ENCODE peak calls at places on chromosomes 7 and 10, in eight cellular contexts. Z is hepatocyte; Y is right atrium auricular region; L is tibial artery; I is stomach; P is A549; C is CD8-positive, alpha-beta memory T cell; Q is SK-N-SH. N is an unnamed sample. For H3K4me1, the result is how much of the 10 kb centered on the place peaks cover.

GRCh38 chr10:100186813-100187212 is 984 bp upstream of the ERLIN1 start:
- DNase-seq in Z (no peak), Y (no peak), L (no peak), I (no peak), P (no peak), C (no peak), Q (peak), N (peak)

GRCh38 chr7:74099031-74099430 is 15.4 kb downstream of the LIMK1 start:
- DNase-seq in Z (no peak), Y (no peak), L (no peak), I (no peak), P (no peak), C (no peak), Q (no peak), N (no peak)

GRCh38 chr7:15821484-15822122 is 135.1 kb upstream of the MEOX2 start:
- DNase-seq in Z (no peak), Y (no peak), L (no peak), I (no peak), P (no peak), C (no peak), Q (no peak), N (no peak)

GRCh38 chr10:61836888-61837747 is 64.4 kb upstream of the ARID5B start:
- DNase-seq in Z (peak), Y (no peak), L (no peak), I (no peak), P (peak), C (no peak), Q (no peak), N (no peak)

GRCh38 chr7:55065511-55066229 is 46.9 kb downstream of the EGFR start:
- DNase-seq in Z (peak), Y (no peak), L (no peak), I (no peak), P (peak), C (no peak), Q (no peak), N (no peak)

GRCh38 chr7:927031-927671 is 27.3 kb downstream of the ADAP1 start:
- DNase-seq in Z (no peak), Y (no peak), L (peak), I (peak), P (no peak), C (peak), Q (no peak), N (peak)

GRCh38 chr10:88800152-88801125 is 2.1 kb upstream of the LIPM start:
- DNase-seq in Z (no peak), Y (no peak), L (no peak), I (no peak), P (no peak), C (no peak), Q (no peak), N (no peak)

GRCh38 chr10:121216295-121216694 is 365.1 kb downstream of the WDR11 start:
- DNase-seq in Z (no peak), Y (no peak), L (no peak), I (no peak), P (no peak), C (no peak), Q (no peak), N (no peak)

GRCh38 chr7:155761162-155761561 is 51.1 kb downstream of the SHH start:
- DNase-seq in Z (no peak), Y (no peak), L (no peak), I (no peak), P (no peak), C (no peak), Q (no peak), N (no peak)

GRCh38 chr10:33453081-33453850 is 118.8 kb upstream of the NRP1 start:
- DNase-seq in Z (no peak), Y (no peak), L (no peak), I (no peak), P (no peak), C (no peak), Q (no peak), N (no peak)

GRCh38 chr7:2843191-2843685 is 870 bp downstream of the GNA12 start:
- DNase-seq in Z (no peak), Y (no peak), L (no peak), I (no peak), P (no peak), C (no peak), Q (no peak), N (no peak)

GRCh38 chr7:2955177-2955768 is 88.4 kb downstream of the CARD11 start:
- DNase-seq in Z (no peak), Y (no peak), L (no peak), I (no peak), P (no peak), C (no peak), Q (no peak), N (peak)

GRCh38 chr7:515628-516027 is 4.0 kb downstream of the PDGFA start:
- DNase-seq in Z (no peak), Y (no peak), L (no peak), I (no peak), P (no peak), C (no peak), Q (no peak), N (no peak)

GRCh38 chr10:58177362-58177947 is 90.2 kb downstream of the IPMK start:
- DNase-seq in Z (peak), Y (no peak), L (no peak), I (no peak), P (peak), C (no peak), Q (peak), N (no peak)

GRCh38 chr10:62424026-62424425 is 49.9 kb downstream of the ZNF365 start:
- DNase-seq in Z (no peak), Y (no peak), L (no peak), I (no peak), P (no peak), C (no peak), Q (no peak), N (no peak)

DNA sequence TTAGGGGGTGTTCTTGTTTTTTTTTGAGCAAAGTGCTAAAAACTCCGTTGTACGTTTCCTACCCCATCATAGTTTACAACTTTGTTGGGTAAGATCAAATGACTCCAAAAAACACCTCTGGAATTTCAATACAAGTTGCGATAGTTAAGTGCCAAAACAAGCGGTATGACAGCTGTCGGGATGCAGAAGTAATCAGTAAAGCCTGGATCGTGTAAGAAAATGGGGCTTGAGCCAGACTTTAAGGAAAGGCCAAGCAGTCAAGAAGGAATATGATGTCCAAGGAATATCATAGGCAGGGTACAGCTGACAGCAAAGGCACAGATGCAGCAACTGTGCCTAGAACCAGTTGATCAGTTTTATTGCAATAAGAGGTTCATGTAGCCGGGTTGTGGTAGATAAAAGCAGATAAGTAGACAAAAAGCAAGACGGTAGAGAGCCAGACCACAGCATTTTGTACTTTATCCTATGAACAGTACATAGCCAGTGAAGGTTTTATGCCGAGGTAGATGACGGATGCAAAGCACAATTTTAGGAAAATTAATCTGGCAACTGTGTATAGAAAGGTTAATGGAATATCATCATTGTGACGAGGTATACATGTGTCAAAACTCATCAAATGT is 45.5 kb downstream of the UBE2H start:
- DNase-seq in Z (no peak), Y (no peak), L (no peak), I (no peak), P (no peak), C (no peak), Q (no peak), N (no peak)
- H3K4me1 ChIP-seq in Z (under half), Y (half or more), L (under half), I (under half), P (half or more), C (half or more), Q (under half), N (under half)

GRCh38 chr10:73884017-73884416 is 9.7 kb upstream of the CAMK2G start:
- DNase-seq in Z (no peak), Y (no peak), L (no peak), I (no peak), P (no peak), C (no peak), Q (no peak), N (no peak)

GRCh38 chr10:73888514-73888913 is 14.2 kb upstream of the CAMK2G start:
- DNase-seq in Z (no peak), Y (no peak), L (no peak), I (no peak), P (no peak), C (no peak), Q (no peak), N (no peak)

GRCh38 chr10:73887038-73888015 is 13.0 kb upstream of the CAMK2G start:
- DNase-seq in Z (peak), Y (peak), L (peak), I (peak), P (peak), C (no peak), Q (peak), N (peak)

GRCh38 chr10:73886625-73887024 is 12.3 kb upstream of the CAMK2G start:
- DNase-seq in Z (no peak), Y (no peak), L (no peak), I (no peak), P (no peak), C (no peak), Q (no peak), N (no peak)

GRCh38 chr10:73886085-73886529 is 11.8 kb upstream of the CAMK2G start:
- DNase-seq in Z (peak), Y (peak), L (peak), I (peak), P (peak), C (peak), Q (peak), N (peak)
- H3K27ac ChIP-seq in Z (peak), Y (peak), L (peak), I (peak), P (peak), C (no peak), Q (peak), N (peak)

GRCh38 chr10:77505431-77506334 is 131.9 kb downstream of the KCNMA1 start:
- DNase-seq in Z (peak), Y (no peak), L (no peak), I (no peak), P (peak), C (no peak), Q (no peak), N (no peak)
- H3K4me1 ChIP-seq in Z (under half), Y (under half), L (under half), I (under half), P (half or more), C (under half), Q (half or more), N (under half)

DNA sequence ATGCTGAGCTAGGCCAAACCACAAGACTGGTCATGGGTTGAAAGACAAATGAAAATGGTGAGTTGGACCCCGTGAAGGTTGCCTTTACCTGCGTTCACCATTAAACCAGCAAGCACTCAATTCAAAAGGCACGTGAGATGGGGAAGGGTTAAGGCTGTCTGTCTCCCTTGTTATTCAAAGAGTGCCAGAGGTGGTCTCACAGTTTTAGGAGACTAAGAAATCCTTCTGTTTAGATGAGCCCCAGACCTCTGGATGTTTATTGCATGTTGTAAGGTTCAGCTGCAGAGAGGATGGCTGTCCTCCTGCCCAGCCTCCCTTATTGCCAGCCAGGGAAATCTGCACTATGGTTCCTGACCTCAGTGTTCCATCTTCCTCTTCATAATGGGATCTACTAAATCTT is 498.0 kb upstream of the CELF2 start:
- DNase-seq in Z (no peak), Y (peak), L (no peak), I (no peak), P (no peak), C (no peak), Q (no peak), N (no peak)
- H3K27ac ChIP-seq in Z (no peak), Y (no peak), L (no peak), I (no peak), P (no peak), C (no peak), Q (no peak), N (no peak)

GRCh38 chr10:51156913-51157312 is 82.6 kb downstream of the PRKG1 start:
- DNase-seq in Z (no peak), Y (no peak), L (no peak), I (no peak), P (no peak), C (no peak), Q (no peak), N (no peak)
- H3K4me1 ChIP-seq in Z (under half), Y (under half), L (under half), I (under half), P (under half), C (under half), Q (under half), N (under half)

DNA sequence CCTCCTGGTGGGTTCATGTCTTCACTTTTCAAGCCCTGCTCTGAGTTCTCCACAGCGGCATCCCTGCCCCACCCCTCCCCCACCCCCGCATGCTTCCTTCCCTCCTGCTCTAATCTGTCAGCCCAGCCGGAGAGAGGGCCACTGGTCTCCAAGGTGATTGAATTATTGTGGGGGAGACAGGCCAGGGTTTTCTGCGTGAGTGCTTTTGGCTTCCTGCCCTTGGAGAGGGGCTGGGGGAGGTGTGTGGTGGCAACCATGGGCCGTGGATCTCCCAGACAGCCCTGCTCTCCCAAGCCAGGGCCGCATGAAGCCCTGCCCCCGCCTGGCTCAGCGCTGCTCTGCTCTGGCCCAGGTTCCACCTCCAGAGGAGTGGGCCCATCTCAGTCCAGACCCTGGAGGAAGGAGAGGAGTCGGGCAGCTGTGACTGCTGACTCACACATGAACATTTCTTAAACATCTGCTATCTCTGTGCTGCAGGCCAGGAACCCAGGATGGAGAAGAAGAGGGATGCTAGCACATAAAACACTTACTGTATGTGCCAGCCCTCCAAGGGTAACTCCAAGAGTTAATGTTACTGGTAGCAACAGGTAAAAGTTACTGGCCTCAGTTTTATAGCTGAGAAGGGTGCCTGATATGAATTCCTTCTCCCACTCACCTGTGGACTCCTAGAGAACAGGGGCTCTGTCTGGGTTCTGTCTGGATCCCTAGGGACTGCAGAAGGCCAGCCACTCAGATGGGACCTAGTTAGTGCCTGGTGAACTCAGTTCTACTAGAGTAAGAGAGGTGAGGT is 110.0 kb downstream of the ZMIZ1 start:
- DNase-seq in Z (peak), Y (no peak), L (no peak), I (no peak), P (no peak), C (no peak), Q (peak), N (no peak)
- H3K27ac ChIP-seq in Z (peak), Y (peak), L (peak), I (peak), P (peak), C (peak), Q (peak), N (peak)

GRCh38 chr7:50310361-50310760 is 5.8 kb downstream of the IKZF1 start:
- DNase-seq in Z (no peak), Y (no peak), L (no peak), I (no peak), P (no peak), C (no peak), Q (no peak), N (no peak)

GRCh38 chr7:50314778-50315177 is 10.3 kb downstream of the IKZF1 start:
- DNase-seq in Z (no peak), Y (no peak), L (no peak), I (no peak), P (no peak), C (no peak), Q (no peak), N (no peak)

GRCh38 chr7:50312176-50312575 is 7.7 kb downstream of the IKZF1 start:
- DNase-seq in Z (no peak), Y (no peak), L (no peak), I (no peak), P (no peak), C (no peak), Q (no peak), N (no peak)

GRCh38 chr7:50315193-50315592 is 10.7 kb downstream of the IKZF1 start:
- DNase-seq in Z (no peak), Y (no peak), L (no peak), I (no peak), P (no peak), C (no peak), Q (no peak), N (no peak)

GRCh38 chr7:50312589-50313162 is 8.2 kb downstream of the IKZF1 start:
- DNase-seq in Z (no peak), Y (no peak), L (no peak), I (no peak), P (no peak), C (no peak), Q (no peak), N (no peak)
- H3K4me1 ChIP-seq in Z (under half), Y (under half), L (under half), I (under half), P (under half), C (half or more), Q (under half), N (under half)

GRCh38 chr10:29533046-29533445 is 101.7 kb downstream of the SVIL start:
- DNase-seq in Z (no peak), Y (no peak), L (no peak), I (no peak), P (no peak), C (no peak), Q (no peak), N (no peak)

GRCh38 chr10:29535778-29536459 is 98.9 kb downstream of the SVIL start:
- DNase-seq in Z (no peak), Y (no peak), L (no peak), I (peak), P (no peak), C (no peak), Q (no peak), N (peak)

GRCh38 chr10:29533696-29534285 is 101.0 kb downstream of the SVIL start:
- DNase-seq in Z (no peak), Y (no peak), L (no peak), I (no peak), P (no peak), C (no peak), Q (no peak), N (no peak)

GRCh38 chr10:29535012-29535777 is 99.6 kb downstream of the SVIL start:
- DNase-seq in Z (peak), Y (peak), L (no peak), I (peak), P (peak), C (no peak), Q (peak), N (peak)

DNA sequence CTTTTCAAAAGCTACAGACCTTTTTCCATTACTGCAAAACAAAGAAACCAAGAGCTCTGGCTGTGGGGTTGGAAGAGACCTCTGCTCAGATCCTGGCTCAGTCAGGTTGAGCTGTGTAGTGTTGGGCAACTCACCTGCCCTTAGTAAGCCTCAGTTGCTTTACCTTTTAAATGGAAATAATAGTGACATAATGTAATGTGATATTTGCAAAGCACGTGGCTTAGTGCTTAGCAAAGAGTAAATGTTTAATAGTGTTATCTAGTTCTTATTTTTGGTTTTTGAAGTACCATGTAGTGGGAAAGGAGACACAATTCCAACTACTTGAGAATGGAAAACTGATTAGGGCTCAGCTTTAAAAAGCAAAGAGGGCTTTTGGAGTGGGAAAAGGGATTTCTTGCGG is 100.2 kb downstream of the SVIL start:
- DNase-seq in Z (no peak), Y (no peak), L (no peak), I (no peak), P (no peak), C (no peak), Q (no peak), N (no peak)
- H3K27ac ChIP-seq in Z (peak), Y (peak), L (peak), I (peak), P (peak), C (no peak), Q (peak), N (peak)